ENCODE peak calls at places on chromosomes 6 and 20, in nine cellular contexts. One of them, this sample, is unnamed.

GRCh38 chr20:20073851-20074252 is 21.5 kb downstream of the CFAP61 start:
- DNase-seq in non-pigmented ciliary epithelial cell: no peak
- DNase-seq in NCI-H1694 treated with DMSO at 0.1 percent for 48 hours: peak
- DNase-seq in stimulated activated CD4-positive, alpha-beta T cell treated with anti-CD3 and anti-CD28 coated beads, Interleukin-15, amount 100 ng/mL, for 1 hour: no peak
- DNase-seq in GM23248: no peak
- DNase-seq in activated CD4-positive, alpha-beta T cell treated with anti-CD3 and anti-CD28 coated beads, Interleukin-2, amount 50 U/mL, for 4 hours: no peak
- DNase-seq in fibroblast of pulmonary artery: no peak
- DNase-seq in activated CD4-positive, CD25-positive, alpha-beta regulatory T cell: no peak
- DNase-seq in psoas muscle: peak
- DNase-seq in this sample: no peak

GRCh38 chr6:122043421-122043820 is 356.0 kb upstream of the HSF2 start:
- DNase-seq in non-pigmented ciliary epithelial cell: no peak
- DNase-seq in NCI-H1694 treated with DMSO at 0.1 percent for 48 hours: no peak
- DNase-seq in stimulated activated CD4-positive, alpha-beta T cell treated with anti-CD3 and anti-CD28 coated beads, Interleukin-15, amount 100 ng/mL, for 1 hour: no peak
- DNase-seq in GM23248: peak
- DNase-seq in activated CD4-positive, alpha-beta T cell treated with anti-CD3 and anti-CD28 coated beads, Interleukin-2, amount 50 U/mL, for 4 hours: no peak
- DNase-seq in fibroblast of pulmonary artery: no peak
- DNase-seq in activated CD4-positive, CD25-positive, alpha-beta regulatory T cell: no peak
- DNase-seq in psoas muscle: no peak
- DNase-seq in this sample: no peak

GRCh38 chr6:42142118-42142835 is at the start of gene C6orf132:
- DNase-seq in non-pigmented ciliary epithelial cell: no peak
- DNase-seq in NCI-H1694 treated with DMSO at 0.1 percent for 48 hours: no peak
- DNase-seq in stimulated activated CD4-positive, alpha-beta T cell treated with anti-CD3 and anti-CD28 coated beads, Interleukin-15, amount 100 ng/mL, for 1 hour: no peak
- DNase-seq in GM23248: peak
- DNase-seq in activated CD4-positive, alpha-beta T cell treated with anti-CD3 and anti-CD28 coated beads, Interleukin-2, amount 50 U/mL, for 4 hours: no peak
- DNase-seq in fibroblast of pulmonary artery: no peak
- DNase-seq in activated CD4-positive, CD25-positive, alpha-beta regulatory T cell: no peak
- DNase-seq in psoas muscle: no peak
- DNase-seq in this sample: no peak

GRCh38 chr6:112936476-112936875 is 589.3 kb downstream of the RFPL4B start:
- DNase-seq in non-pigmented ciliary epithelial cell: peak
- DNase-seq in NCI-H1694 treated with DMSO at 0.1 percent for 48 hours: no peak
- DNase-seq in stimulated activated CD4-positive, alpha-beta T cell treated with anti-CD3 and anti-CD28 coated beads, Interleukin-15, amount 100 ng/mL, for 1 hour: no peak
- DNase-seq in GM23248: peak
- DNase-seq in activated CD4-positive, alpha-beta T cell treated with anti-CD3 and anti-CD28 coated beads, Interleukin-2, amount 50 U/mL, for 4 hours: no peak
- DNase-seq in fibroblast of pulmonary artery: peak
- DNase-seq in activated CD4-positive, CD25-positive, alpha-beta regulatory T cell: no peak
- DNase-seq in psoas muscle: no peak
- DNase-seq in this sample: no peak

GRCh38 chr6:14711056-14711703 is 534.7 kb upstream of the JARID2 start:
- DNase-seq in non-pigmented ciliary epithelial cell: peak
- DNase-seq in NCI-H1694 treated with DMSO at 0.1 percent for 48 hours: peak
- DNase-seq in stimulated activated CD4-positive, alpha-beta T cell treated with anti-CD3 and anti-CD28 coated beads, Interleukin-15, amount 100 ng/mL, for 1 hour: no peak
- DNase-seq in GM23248: peak
- DNase-seq in activated CD4-positive, alpha-beta T cell treated with anti-CD3 and anti-CD28 coated beads, Interleukin-2, amount 50 U/mL, for 4 hours: peak
- DNase-seq in fibroblast of pulmonary artery: peak
- DNase-seq in activated CD4-positive, CD25-positive, alpha-beta regulatory T cell: no peak
- DNase-seq in psoas muscle: no peak
- DNase-seq in this sample: peak

GRCh38 chr6:15301179-15302006 is 55.5 kb downstream of the JARID2 start:
- DNase-seq in non-pigmented ciliary epithelial cell: no peak
- DNase-seq in NCI-H1694 treated with DMSO at 0.1 percent for 48 hours: no peak
- DNase-seq in stimulated activated CD4-positive, alpha-beta T cell treated with anti-CD3 and anti-CD28 coated beads, Interleukin-15, amount 100 ng/mL, for 1 hour: no peak
- DNase-seq in GM23248: no peak
- DNase-seq in activated CD4-positive, alpha-beta T cell treated with anti-CD3 and anti-CD28 coated beads, Interleukin-2, amount 50 U/mL, for 4 hours: no peak
- DNase-seq in fibroblast of pulmonary artery: no peak
- DNase-seq in activated CD4-positive, CD25-positive, alpha-beta regulatory T cell: no peak
- DNase-seq in psoas muscle: no peak
- DNase-seq in this sample: no peak

GRCh38 chr20:57396212-57396611 is 5.0 kb downstream of the RBM38 start:
- DNase-seq in non-pigmented ciliary epithelial cell: no peak
- DNase-seq in NCI-H1694 treated with DMSO at 0.1 percent for 48 hours: no peak
- DNase-seq in stimulated activated CD4-positive, alpha-beta T cell treated with anti-CD3 and anti-CD28 coated beads, Interleukin-15, amount 100 ng/mL, for 1 hour: no peak
- DNase-seq in GM23248: no peak
- DNase-seq in activated CD4-positive, alpha-beta T cell treated with anti-CD3 and anti-CD28 coated beads, Interleukin-2, amount 50 U/mL, for 4 hours: no peak
- DNase-seq in fibroblast of pulmonary artery: no peak
- DNase-seq in activated CD4-positive, CD25-positive, alpha-beta regulatory T cell: no peak
- DNase-seq in psoas muscle: peak
- DNase-seq in this sample: no peak

GRCh38 chr6:87869064-87869685 is 167.1 kb upstream of the AKIRIN2 start:
- DNase-seq in non-pigmented ciliary epithelial cell: no peak
- DNase-seq in NCI-H1694 treated with DMSO at 0.1 percent for 48 hours: no peak
- DNase-seq in stimulated activated CD4-positive, alpha-beta T cell treated with anti-CD3 and anti-CD28 coated beads, Interleukin-15, amount 100 ng/mL, for 1 hour: no peak
- DNase-seq in GM23248: no peak
- DNase-seq in activated CD4-positive, alpha-beta T cell treated with anti-CD3 and anti-CD28 coated beads, Interleukin-2, amount 50 U/mL, for 4 hours: no peak
- DNase-seq in fibroblast of pulmonary artery: no peak
- DNase-seq in activated CD4-positive, CD25-positive, alpha-beta regulatory T cell: no peak
- DNase-seq in psoas muscle: no peak
- DNase-seq in this sample: no peak

GRCh38 chr20:48827880-48828733 is at the start of gene PREX1:
- DNase-seq in non-pigmented ciliary epithelial cell: no peak
- DNase-seq in NCI-H1694 treated with DMSO at 0.1 percent for 48 hours: peak
- DNase-seq in stimulated activated CD4-positive, alpha-beta T cell treated with anti-CD3 and anti-CD28 coated beads, Interleukin-15, amount 100 ng/mL, for 1 hour: peak
- DNase-seq in GM23248: peak
- DNase-seq in activated CD4-positive, alpha-beta T cell treated with anti-CD3 and anti-CD28 coated beads, Interleukin-2, amount 50 U/mL, for 4 hours: peak
- DNase-seq in fibroblast of pulmonary artery: peak
- DNase-seq in activated CD4-positive, CD25-positive, alpha-beta regulatory T cell: peak
- DNase-seq in psoas muscle: peak
- DNase-seq in this sample: peak

GRCh38 chr6:89887452-89888137 is 6.7 kb upstream of the GJA10 start:
- DNase-seq in non-pigmented ciliary epithelial cell: no peak
- DNase-seq in NCI-H1694 treated with DMSO at 0.1 percent for 48 hours: no peak
- DNase-seq in stimulated activated CD4-positive, alpha-beta T cell treated with anti-CD3 and anti-CD28 coated beads, Interleukin-15, amount 100 ng/mL, for 1 hour: no peak
- DNase-seq in GM23248: peak
- DNase-seq in activated CD4-positive, alpha-beta T cell treated with anti-CD3 and anti-CD28 coated beads, Interleukin-2, amount 50 U/mL, for 4 hours: no peak
- DNase-seq in fibroblast of pulmonary artery: peak
- DNase-seq in activated CD4-positive, CD25-positive, alpha-beta regulatory T cell: no peak
- DNase-seq in psoas muscle: no peak
- DNase-seq in this sample: no peak

GRCh38 chr6:119077643-119078448 is 618 bp downstream of the FAM184A start:
- DNase-seq in non-pigmented ciliary epithelial cell: no peak
- DNase-seq in NCI-H1694 treated with DMSO at 0.1 percent for 48 hours: peak
- DNase-seq in stimulated activated CD4-positive, alpha-beta T cell treated with anti-CD3 and anti-CD28 coated beads, Interleukin-15, amount 100 ng/mL, for 1 hour: peak
- DNase-seq in GM23248: peak
- DNase-seq in activated CD4-positive, alpha-beta T cell treated with anti-CD3 and anti-CD28 coated beads, Interleukin-2, amount 50 U/mL, for 4 hours: peak
- DNase-seq in fibroblast of pulmonary artery: peak
- DNase-seq in activated CD4-positive, CD25-positive, alpha-beta regulatory T cell: peak
- DNase-seq in psoas muscle: peak
- DNase-seq in this sample: no peak

GRCh38 chr6:42960243-42961019 is at the start of gene GNMT:
- DNase-seq in non-pigmented ciliary epithelial cell: no peak
- DNase-seq in NCI-H1694 treated with DMSO at 0.1 percent for 48 hours: no peak
- DNase-seq in stimulated activated CD4-positive, alpha-beta T cell treated with anti-CD3 and anti-CD28 coated beads, Interleukin-15, amount 100 ng/mL, for 1 hour: no peak
- DNase-seq in GM23248: peak
- DNase-seq in activated CD4-positive, alpha-beta T cell treated with anti-CD3 and anti-CD28 coated beads, Interleukin-2, amount 50 U/mL, for 4 hours: peak
- DNase-seq in fibroblast of pulmonary artery: no peak
- DNase-seq in activated CD4-positive, CD25-positive, alpha-beta regulatory T cell: no peak
- DNase-seq in psoas muscle: peak
- DNase-seq in this sample: no peak

GRCh38 chr6:108597601-108598315 is 37.0 kb downstream of the FOXO3 start:
- DNase-seq in non-pigmented ciliary epithelial cell: no peak
- DNase-seq in NCI-H1694 treated with DMSO at 0.1 percent for 48 hours: no peak
- DNase-seq in stimulated activated CD4-positive, alpha-beta T cell treated with anti-CD3 and anti-CD28 coated beads, Interleukin-15, amount 100 ng/mL, for 1 hour: no peak
- DNase-seq in GM23248: no peak
- DNase-seq in activated CD4-positive, alpha-beta T cell treated with anti-CD3 and anti-CD28 coated beads, Interleukin-2, amount 50 U/mL, for 4 hours: no peak
- DNase-seq in fibroblast of pulmonary artery: no peak
- DNase-seq in activated CD4-positive, CD25-positive, alpha-beta regulatory T cell: no peak
- DNase-seq in psoas muscle: no peak
- DNase-seq in this sample: no peak

This sample was measured in H54.